ENCODE peak calls at places on chromosomes 13 and 19, in nine cellular contexts. E is effector memory CD4-positive, alpha-beta T cell; H is endodermal cell; G is choroid plexus epithelial cell; T is aorta; R is IMR-90; X is GM23338; Z is Peyer's patch; O is AG10803. J is an unnamed sample.
A peak's percentile ranks its signal among the peaks of the same experiment; 100 is the strongest.

GRCh38 chr13:112774829-112775565 is 85.2 kb downstream of the ATP11A start:
- DNase-seq in O (no peak), E (no peak), H (no peak), T (peak; percentile 68), Z (no peak), G (no peak), R (no peak), X (no peak), J (peak; percentile 43)

GRCh38 chr13:19860884-19861655 is 2.4 kb downstream of the ZMYM5 start:
- DNase-seq in X (no peak), R (peak; percentile 73), E (no peak), Z (no peak), G (peak; percentile 51), H (peak; percentile 50), O (peak; percentile 66), T (no peak), J (no peak)

GRCh38 chr19:16970821-16971220 is 55.8 kb downstream of the CPAMD8 start:
- DNase-seq in E (no peak), X (peak; percentile 21), Z (no peak), O (no peak), H (no peak), T (no peak), G (no peak), R (no peak), J (no peak)

GRCh38 chr19:46787040-46787330 is 1.4 kb downstream of the SLC1A5 start:
- DNase-seq in O (no peak), X (no peak), R (no peak), G (no peak), E (no peak), Z (no peak), H (no peak), T (no peak), J (no peak)

GRCh38 chr19:13774217-13775191 is at the start of gene C19orf53:
- DNase-seq in Z (peak; percentile 88), E (peak; percentile 76), H (peak; percentile 95), X (peak; percentile 95), T (peak; percentile 96), G (peak; percentile 96), O (peak; percentile 89), R (peak; percentile 94), J (peak; percentile 93)

GRCh38 chr19:42519108-42519507 is 9.2 kb downstream of the CEACAM1 start:
- DNase-seq in O (no peak), H (no peak), G (no peak), E (no peak), T (no peak), X (no peak), R (no peak), Z (no peak), J (no peak)

GRCh38 chr13:28699246-28699645 is 19.5 kb downstream of the SLC46A3 start:
- DNase-seq in G (no peak), X (no peak), E (no peak), R (no peak), Z (no peak), H (no peak), T (no peak), O (no peak), J (no peak)

GRCh38 chr19:6233827-6234511 is 45.8 kb downstream of the MLLT1 start:
- DNase-seq in O (peak; percentile 29), T (peak; percentile 82), Z (peak; percentile 47), G (no peak), X (no peak), E (no peak), H (no peak), R (no peak), J (peak; percentile 88)

GRCh38 chr19:5448374-5448773 is 6.8 kb upstream of the ZNRF4 start:
- DNase-seq in X (no peak), G (no peak), T (no peak), E (no peak), R (no peak), O (no peak), Z (no peak), H (no peak), J (no peak)

GRCh38 chr13:39347926-39348901 is 254.8 kb downstream of the LHFPL6 start:
- DNase-seq in X (peak; percentile 68), E (no peak), R (no peak), H (peak; percentile 85), O (no peak), Z (no peak), G (peak; percentile 74), T (no peak), J (no peak)

GRCh38 chr19:16920816-16921529 is 32.2 kb downstream of the F2RL3 start:
- DNase-seq in R (peak; percentile 88), G (peak; percentile 81), H (no peak), O (peak; percentile 44), E (no peak), T (peak; percentile 75), Z (no peak), X (no peak), J (no peak)

GRCh38 chr19:14091086-14091884 is 734 bp upstream of the SAMD1 start:
- DNase-seq in R (peak; percentile 64), G (peak; percentile 59), E (peak; percentile 47), Z (peak; percentile 90), X (peak; percentile 63), O (peak; percentile 60), H (peak; percentile 77), T (peak; percentile 93), J (peak; percentile 60)

GRCh38 chr13:95485518-95486144 is 66.9 kb upstream of the CLDN10 start:
- DNase-seq in Z (no peak), O (no peak), H (no peak), E (no peak), G (no peak), R (no peak), X (no peak), T (no peak), J (no peak)

GRCh38 chr13:29573190-29573589 is 22.3 kb downstream of the SLC7A1 start:
- DNase-seq in R (peak; percentile 39), H (peak; percentile 39), E (no peak), X (no peak), T (no peak), Z (peak; percentile 78), O (peak; percentile 59), G (peak; percentile 58), J (no peak)

GRCh38 chr13:96984061-96984508 is 10.2 kb downstream of the OXGR1 start:
- DNase-seq in T (no peak), Z (peak; percentile 59), H (peak; percentile 58), X (peak; percentile 69), G (peak; percentile 11), O (no peak), R (no peak), E (no peak), J (peak; percentile 67)

GRCh38 chr13:95624020-95624419 is 20.5 kb downstream of the DZIP1 start:
- DNase-seq in Z (no peak), T (no peak), H (peak; percentile 63), X (peak; percentile 90), O (peak; percentile 67), E (no peak), R (peak; percentile 64), G (peak; percentile 82), J (no peak)

GRCh38 chr19:45234089-45234869 is 10.9 kb downstream of the EXOC3L2 start:
- DNase-seq in Z (no peak), O (no peak), R (no peak), E (no peak), X (peak; percentile 73), G (no peak), T (no peak), H (peak; percentile 76), J (no peak)

GRCh38 chr19:38665950-38666661 is 18.7 kb downstream of the ACTN4 start:
- DNase-seq in E (no peak), X (peak; percentile 98), T (peak; percentile 93), G (no peak), O (peak; percentile 95), Z (no peak), H (peak; percentile 94), R (peak; percentile 51), J (peak; percentile 79)

GRCh38 chr13:84207509-84207908 is 325.2 kb upstream of the SLITRK1 start:
- DNase-seq in H (no peak), T (no peak), X (no peak), O (no peak), R (no peak), Z (no peak), G (no peak), E (no peak), J (no peak)
- H3K4me3 ChIP-seq in H (no peak overlapping the region), T (no peak overlapping the region), X (no peak overlapping the region), O (no peak overlapping the region), R (no peak overlapping the region), Z (no peak overlapping the region), G (no peak overlapping the region), E (no peak overlapping the region), J (no peak overlapping the region)

GRCh38 chr19:3723110-3723488 is 14.9 kb downstream of the TJP3 start:
- DNase-seq in Z (no peak), O (no peak), H (no peak), T (no peak), R (no peak), E (no peak), X (no peak), G (no peak), J (no peak)
- H3K4me3 ChIP-seq in Z (no peak overlapping the region), O (no peak overlapping the region), H (no peak overlapping the region), T (no peak overlapping the region), R (no peak overlapping the region), E (no peak overlapping the region), X (peak overlapping the region; percentile 83), G (no peak overlapping the region), J (no peak overlapping the region)

DNA sequence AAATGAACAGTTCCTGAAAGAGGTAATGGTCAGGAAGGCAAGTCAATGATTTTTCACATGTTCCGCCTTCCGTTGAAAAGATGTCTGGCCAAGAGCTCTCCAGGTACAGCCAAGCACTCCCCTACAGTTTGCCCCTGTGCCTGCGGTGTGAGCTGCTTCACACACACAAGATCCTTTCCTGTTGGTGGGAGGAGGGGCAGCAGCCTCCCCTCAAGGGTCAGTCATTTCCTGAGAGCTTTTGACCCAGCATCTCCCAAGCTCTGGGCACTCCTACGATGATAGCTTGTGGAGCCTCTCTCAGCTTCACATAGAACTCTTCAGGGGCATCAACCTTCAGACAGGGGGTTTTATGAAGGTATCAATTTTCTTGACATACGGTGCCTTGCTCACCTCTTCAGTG is 86.9 kb downstream of the DOCK9 start:
- DNase-seq in E (no peak), G (no peak), R (no peak), T (no peak), H (peak; percentile 69), Z (no peak), O (no peak), X (peak; percentile 53), J (no peak)
- H3K4me3 ChIP-seq in E (no peak overlapping the region), G (no peak overlapping the region), R (no peak overlapping the region), T (no peak overlapping the region), H (no peak overlapping the region), Z (no peak overlapping the region), O (no peak overlapping the region), X (no peak overlapping the region), J (no peak overlapping the region)

GRCh38 chr19:49472936-49473335 is 1.1 kb upstream of the FLT3LG start:
- DNase-seq in H (no peak), T (no peak), R (no peak), X (no peak), O (no peak), E (no peak), G (no peak), Z (peak; percentile 37), J (no peak)

GRCh38 chr19:49475191-49475932 is 1.3 kb downstream of the FLT3LG start:
- DNase-seq in E (no peak), X (no peak), R (no peak), Z (no peak), O (no peak), T (no peak), H (no peak), G (no peak), J (no peak)

GRCh38 chr19:49474545-49474930 is 523 bp downstream of the FLT3LG start:
- DNase-seq in O (no peak), X (no peak), R (no peak), H (no peak), G (no peak), E (no peak), Z (no peak), T (no peak), J (no peak)

GRCh38 chr19:49473868-49474544 is at the start of gene FLT3LG:
- DNase-seq in O (peak; percentile 73), T (peak; percentile 93), X (peak; percentile 77), G (peak; percentile 76), Z (peak; percentile 85), R (peak; percentile 69), E (peak; percentile 91), H (peak; percentile 83), J (peak; percentile 86)

GRCh38 chr19:49475995-49476880 is 2.2 kb downstream of the FLT3LG start:
- DNase-seq in T (peak; percentile 86), O (no peak), E (peak; percentile 55), R (no peak), X (peak; percentile 98), Z (peak; percentile 53), H (peak; percentile 97), G (peak; percentile 60), J (no peak)
- H3K4me3 ChIP-seq in T (no peak overlapping the region), O (no peak overlapping the region), E (peak overlapping the region; percentile 93), R (no peak overlapping the region), X (peak overlapping the region; percentile 38), Z (no peak overlapping the region), H (no peak overlapping the region), G (no peak overlapping the region), J (no peak overlapping the region)

J was measured in lower lobe of right lung.